ENCODE peak calls at places on chromosome 2, in nine cellular contexts. S, M, H, U, D, W, B, G and V are unnamed samples.

GRCh38 chr2:135422898-135423297 is 108.1 kb downstream of the ZRANB3 start:
- DNase-seq in S (no peak), M (no peak), H (no peak), U (no peak), D (no peak), W (no peak), B (no peak), G (no peak), V (no peak)

GRCh38 chr2:142825861-142826260 is 51.6 kb upstream of the KYNU start:
- DNase-seq in S (no peak), M (no peak), H (no peak), U (no peak), D (peak; percentile 85), W (no peak), B (no peak), G (no peak), V (no peak)

GRCh38 chr2:170224692-170225091 is 46.7 kb downstream of the MYO3B start:
- DNase-seq in S (no peak), M (peak; percentile 61), H (no peak), U (no peak), D (no peak), W (no peak), B (no peak), G (no peak), V (no peak)

GRCh38 chr2:216739035-216739434 is 43.7 kb upstream of the IGFBP5 start:
- DNase-seq in S (no peak), M (no peak), H (no peak), U (no peak), D (no peak), W (no peak), B (no peak), G (no peak), V (no peak)

GRCh38 chr2:133498615-133499585 is 69.4 kb downstream of the NCKAP5 start:
- DNase-seq in S (no peak), M (no peak), H (no peak), U (no peak), D (no peak), W (no peak), B (no peak), G (no peak), V (no peak)

GRCh38 chr2:62309465-62310091 is 113.7 kb downstream of the B3GNT2 start:
- DNase-seq in S (no peak), M (peak; percentile 78), H (peak; percentile 56), U (no peak), D (peak; percentile 63), W (no peak), B (no peak), G (no peak), V (peak; percentile 36)

GRCh38 chr2:172597191-172597842 is 41.4 kb downstream of the PDK1 start:
- DNase-seq in S (no peak), M (no peak), H (no peak), U (no peak), D (no peak), W (no peak), B (no peak), G (no peak), V (no peak)

GRCh38 chr2:189327879-189328351 is 113.4 kb upstream of the WDR75 start:
- DNase-seq in S (no peak), M (no peak), H (no peak), U (no peak), D (peak; percentile 78), W (no peak), B (no peak), G (no peak), V (no peak)

GRCh38 chr2:231940795-231941194 is 14.6 kb upstream of the NPPC start:
- DNase-seq in S (no peak), M (no peak), H (no peak), U (no peak), D (peak; percentile 81), W (no peak), B (no peak), G (no peak), V (no peak)

GRCh38 chr2:43300781-43301586 is 74.6 kb upstream of the ZFP36L2 start:
- DNase-seq in S (no peak), M (no peak), H (no peak), U (peak; percentile 82), D (no peak), W (no peak), B (no peak), G (no peak), V (no peak)

GRCh38 chr2:154836622-154837021 is 138.1 kb downstream of the KCNJ3 start:
- DNase-seq in S (no peak), M (no peak), H (no peak), U (no peak), D (no peak), W (no peak), B (no peak), G (no peak), V (no peak)

GRCh38 chr2:240643093-240643810 is 18.0 kb downstream of the GPR35 start:
- DNase-seq in S (peak; percentile 37), M (peak; percentile 36), H (no peak), U (peak; percentile 54), D (no peak), W (no peak), B (no peak), G (no peak), V (no peak)

GRCh38 chr2:240643811-240644150 is 18.5 kb downstream of the GPR35 start:
- DNase-seq in S (no peak), M (no peak), H (no peak), U (no peak), D (no peak), W (no peak), B (no peak), G (no peak), V (no peak)

GRCh38 chr2:240642806-240643092 is 17.5 kb downstream of the GPR35 start:
- DNase-seq in S (no peak), M (no peak), H (no peak), U (no peak), D (no peak), W (no peak), B (no peak), G (no peak), V (no peak)

GRCh38 chr2:240640939-240641338 is 15.7 kb downstream of the GPR35 start:
- DNase-seq in S (peak; percentile 84), M (peak; percentile 85), H (peak; percentile 86), U (peak; percentile 59), D (no peak), W (no peak), B (no peak), G (peak; percentile 37), V (no peak)

DNA sequence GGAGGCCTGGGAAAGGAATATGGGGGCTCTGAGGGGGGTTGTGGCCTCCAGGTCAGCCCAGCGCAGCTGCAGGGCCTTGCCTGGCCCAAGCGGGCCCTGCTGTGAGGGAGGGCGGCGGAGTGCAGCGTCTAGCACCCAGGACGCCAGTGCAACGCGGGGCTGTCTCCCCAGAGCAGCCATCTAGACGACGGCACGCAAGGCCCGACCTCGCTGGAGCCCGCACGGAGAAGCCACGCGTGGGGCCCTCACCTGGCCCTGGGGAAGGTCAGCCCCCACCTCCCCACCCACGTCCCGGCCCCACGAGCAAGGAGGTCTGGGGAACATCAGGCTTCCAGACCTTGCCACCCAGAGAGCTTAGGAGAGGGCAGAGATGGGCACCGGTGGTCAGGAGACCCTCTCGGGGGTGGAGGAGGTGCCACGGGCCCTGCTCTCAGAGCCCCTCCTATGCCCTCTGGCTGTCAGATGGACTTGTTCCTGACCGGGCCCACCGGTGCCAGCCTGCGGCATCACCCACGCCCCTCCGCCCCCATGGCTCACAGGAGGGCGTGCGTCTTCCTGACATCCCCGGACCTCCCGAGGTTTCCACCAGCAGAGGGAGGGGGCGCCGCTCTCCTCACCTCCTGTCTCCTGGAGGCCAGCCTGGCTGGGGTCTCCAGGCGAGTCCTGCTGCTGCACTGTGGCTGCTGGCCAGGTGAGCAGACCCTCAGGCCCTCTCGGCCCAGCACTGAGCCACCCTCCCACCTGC is 17.0 kb downstream of the GPR35 start:
- DNase-seq in S (no peak), M (peak; percentile 32), H (no peak), U (peak; percentile 54), D (no peak), W (no peak), B (no peak), G (no peak), V (no peak)
- TF ChIP-seq CTCF in S (no peak), M (no peak), H (no peak), U (no peak), D (no peak), W (no peak), B (no peak), G (no peak), V (no peak)

GRCh38 chr2:28437142-28437835 is 44.6 kb downstream of the FOSL2 start:
- DNase-seq in S (no peak), M (peak; percentile 64), H (no peak), U (peak; percentile 58), D (no peak), W (peak; percentile 65), B (no peak), G (no peak), V (peak; percentile 53)
- TF ChIP-seq POLR2AphosphoS5 in S (no peak), M (no peak), H (no peak), U (no peak), D (no peak), W (no peak), B (peak; percentile 14), G (no peak), V (peak; percentile 63)

GRCh38 chr2:41032715-41033114 is 580.8 kb upstream of the SLC8A1 start:
- DNase-seq in S (no peak), M (no peak), H (peak; percentile 5), U (no peak), D (no peak), W (no peak), B (no peak), G (no peak), V (no peak)

GRCh38 chr2:41033127-41033526 is 581.2 kb upstream of the SLC8A1 start:
- DNase-seq in S (no peak), M (no peak), H (peak; percentile 67), U (no peak), D (no peak), W (no peak), B (no peak), G (no peak), V (no peak)

GRCh38 chr2:41040782-41041181 is 588.9 kb upstream of the SLC8A1 start:
- DNase-seq in S (no peak), M (no peak), H (no peak), U (no peak), D (no peak), W (no peak), B (no peak), G (no peak), V (no peak)

GRCh38 chr2:41042343-41042742 is 590.5 kb upstream of the SLC8A1 start:
- DNase-seq in S (no peak), M (no peak), H (no peak), U (no peak), D (no peak), W (no peak), B (no peak), G (no peak), V (no peak)

DNA sequence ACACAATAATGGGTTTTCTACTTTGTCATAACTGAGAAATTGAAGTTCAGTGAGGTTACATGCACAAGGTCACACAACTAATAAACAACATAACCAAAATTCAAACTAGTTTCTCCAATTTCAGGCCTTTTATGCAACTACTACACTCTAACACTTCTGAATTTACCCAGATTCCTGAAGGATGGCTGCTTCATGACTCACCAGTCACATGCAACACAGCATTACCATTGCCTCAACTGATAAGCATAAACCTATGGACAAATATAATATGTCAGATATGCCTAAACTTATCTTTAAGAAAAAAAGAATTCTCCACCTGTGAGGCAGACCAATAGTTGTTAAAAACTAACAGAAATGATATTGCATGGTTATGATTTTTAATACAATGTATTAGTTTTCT is 586.5 kb upstream of the SLC8A1 start:
- DNase-seq in S (no peak), M (no peak), H (no peak), U (no peak), D (peak; percentile 39), W (no peak), B (no peak), G (no peak), V (no peak)
- TF ChIP-seq CTCF in S (no peak), M (no peak), H (no peak), U (no peak), D (no peak), W (no peak), B (no peak), G (no peak), V (no peak)

GRCh38 chr2:205484717-205485116 is 197.6 kb upstream of the NRP2 start:
- DNase-seq in S (no peak), M (no peak), H (no peak), U (no peak), D (no peak), W (no peak), B (no peak), G (no peak), V (no peak)
- TF ChIP-seq POLR2AphosphoS5 in S (no peak), M (no peak), H (no peak), U (no peak), D (no peak), W (no peak), B (no peak), G (no peak), V (no peak)